ENCODE peak calls at places on chromosome 16, in six cellular contexts. Z is GM12878, G is HCT116, M is heart left ventricle, O is body of pancreas, P is right lobe of liver. S is an unnamed sample.

GRCh38 chr16:57084257-57084770 is 8.1 kb upstream of the CPNE2 start:
- DNase-seq in Z (peak), P (peak), G (peak), O (peak), M (peak), S (peak)

GRCh38 chr16:68037820-68038597 is 14.9 kb downstream of the DUS2 start:
- DNase-seq in P (no peak), Z (peak), G (no peak), M (no peak), O (no peak), S (no peak)

GRCh38 chr16:84354306-84354705 is 14.0 kb upstream of the ATP2C2 start:
- DNase-seq in M (no peak), O (no peak), G (no peak), Z (no peak), P (no peak), S (peak)

GRCh38 chr16:68009157-68009735 is 6.5 kb downstream of the DPEP2NB start:
- DNase-seq in O (no peak), P (no peak), M (no peak), G (no peak), Z (no peak), S (no peak)

GRCh38 chr16:11794447-11794846 is 2.6 kb downstream of the ZC3H7A start:
- DNase-seq in G (no peak), O (no peak), P (no peak), Z (no peak), M (no peak), S (no peak)

GRCh38 chr16:60788631-60789030 is 1247.6 kb downstream of the CDH8 start:
- DNase-seq in P (no peak), O (no peak), M (no peak), Z (no peak), G (no peak), S (no peak)

GRCh38 chr16:60230666-60231065 is 1496.5 kb upstream of the GOT2 start:
- DNase-seq in M (no peak), G (no peak), Z (no peak), O (no peak), P (no peak), S (no peak)

GRCh38 chr16:23959069-23959800 is 123.5 kb downstream of the PRKCB start:
- DNase-seq in Z (no peak), G (no peak), M (no peak), O (no peak), P (no peak), S (peak)

GRCh38 chr16:12208341-12209035 is 232.0 kb downstream of the SNX29 start:
- DNase-seq in Z (no peak), O (no peak), M (no peak), G (no peak), P (no peak), S (no peak)

GRCh38 chr16:85172465-85173071 is 60.3 kb upstream of the CIBAR2 start:
- DNase-seq in Z (no peak), G (peak), P (peak), O (peak), M (peak), S (peak)

GRCh38 chr16:86697715-86698114 is 119.4 kb downstream of the FOXL1 start:
- DNase-seq in Z (no peak), P (no peak), M (no peak), G (no peak), O (no peak), S (no peak)

GRCh38 chr16:79632289-79632688 is 31.8 kb upstream of the MAF start:
- DNase-seq in O (no peak), G (no peak), Z (no peak), P (no peak), M (no peak), S (peak)

GRCh38 chr16:48384305-48384981 is 770 bp downstream of the SIAH1 start:
- DNase-seq in G (no peak), P (peak), O (peak), Z (no peak), M (peak), S (peak)

GRCh38 chr16:78505544-78506371 is 406.3 kb downstream of the WWOX start:
- DNase-seq in G (no peak), O (peak), Z (no peak), P (peak), M (peak), S (peak)

GRCh38 chr16:24988137-24988535 is 27.0 kb downstream of the ARHGAP17 start:
- DNase-seq in G (no peak), O (no peak), Z (no peak), M (no peak), P (no peak), S (no peak)

GRCh38 chr16:47134550-47134949 is 9.2 kb downstream of the NETO2 start:
- DNase-seq in O (no peak), M (no peak), P (no peak), G (no peak), Z (no peak), S (no peak)

GRCh38 chr16:17251496-17251895 is 219.3 kb downstream of the XYLT1 start:
- DNase-seq in G (no peak), P (no peak), Z (no peak), M (no peak), O (no peak), S (no peak)

GRCh38 chr16:8063151-8063550 is 527.2 kb downstream of the TMEM114 start:
- DNase-seq in P (no peak), Z (no peak), M (no peak), G (no peak), O (no peak), S (no peak)

GRCh38 chr16:53501216-53501859 is 1.7 kb downstream of the AKTIP start:
- DNase-seq in Z (no peak), M (no peak), G (no peak), P (no peak), O (no peak), S (no peak)

GRCh38 chr16:64950731-64951130 is 171.1 kb downstream of the CDH11 start:
- DNase-seq in Z (no peak), P (no peak), M (no peak), O (no peak), G (no peak), S (no peak)

GRCh38 chr16:11743308-11744074 is 834 bp upstream of the TXNDC11 start:
- DNase-seq in G (peak), M (peak), Z (no peak), P (peak), O (peak), S (no peak)

GRCh38 chr16:76800196-76800595 is 390.8 kb upstream of the MON1B start:
- DNase-seq in O (no peak), P (no peak), M (no peak), G (no peak), Z (no peak), S (no peak)

GRCh38 chr16:1426734-1427451 is 4.0 kb upstream of the PERCC1 start:
- DNase-seq in G (no peak), P (no peak), O (no peak), M (no peak), Z (no peak), S (no peak)
- TF ChIP-seq POLR2A in G (no peak), P (no peak), O (no peak), M (no peak), Z (no peak), S (no peak)

GRCh38 chr16:27436921-27437650 is 35.1 kb downstream of the IL21R start:
- DNase-seq in Z (no peak), M (peak), G (no peak), O (no peak), P (peak), S (peak)
- TF ChIP-seq POLR2A in Z (peak), M (no peak), G (no peak), O (no peak), P (no peak), S (no peak)

GRCh38 chr16:2956566-2956956 is 7.5 kb upstream of the KREMEN2 start:
- DNase-seq in O (no peak), M (no peak), Z (no peak), G (no peak), P (no peak), S (no peak)

GRCh38 chr16:2955438-2955778 is 8.7 kb upstream of the KREMEN2 start:
- DNase-seq in G (no peak), O (no peak), M (no peak), P (no peak), Z (no peak), S (no peak)

GRCh38 chr16:2954228-2954627 is 9.8 kb upstream of the KREMEN2 start:
- DNase-seq in M (no peak), G (no peak), Z (no peak), P (no peak), O (peak), S (no peak)

GRCh38 chr16:2954647-2955381 is 9.3 kb upstream of the KREMEN2 start:
- DNase-seq in Z (no peak), O (no peak), G (no peak), M (no peak), P (peak), S (no peak)

GRCh38 chr16:2955779-2956565 is 8.1 kb upstream of the KREMEN2 start:
- DNase-seq in M (no peak), Z (no peak), G (no peak), P (no peak), O (no peak), S (no peak)
- TF ChIP-seq POLR2A in M (no peak), Z (no peak), G (no peak), P (no peak), O (no peak), S (no peak)

GRCh38 chr16:89588413-89589109 is 13.0 kb downstream of the CPNE7 start:
- DNase-seq in M (no peak), P (no peak), Z (no peak), G (no peak), O (no peak), S (no peak)
- TF ChIP-seq POLR2A in M (no peak), P (no peak), Z (no peak), G (no peak), O (no peak), S (no peak)

S was measured in lower leg skin.